ENCODE peak calls at places on chromosomes 12 and 14, in eight cellular contexts. B is WTC11, F is fibroblast of mammary gland, L is lower leg skin, A is nephron progenitor cell, Y is GM12864, D is HFF-Myc, J is RWPE1. Z is an unnamed sample.
A peak's percentile ranks its signal among the peaks of the same experiment; 100 is the strongest.

GRCh38 chr14:89813485-89814080 is 140.9 kb downstream of the EFCAB11 start:
- DNase-seq in D (no peak), J (peak; percentile 7), F (peak; percentile 16), B (peak; percentile 25), L (no peak), Y (no peak), A (peak; percentile 22), Z (no peak)

GRCh38 chr14:75515631-75515999 is 6.7 kb upstream of the BATF start:
- DNase-seq in F (peak; percentile 58), B (no peak), J (no peak), D (no peak), L (no peak), A (no peak), Y (no peak), Z (no peak)

GRCh38 chr12:3489057-3489456 is 1.9 kb upstream of the PRMT8 start:
- DNase-seq in L (no peak), D (no peak), A (no peak), B (no peak), Y (no peak), F (peak; percentile 50), J (peak; percentile 71), Z (no peak)

GRCh38 chr14:90758028-90758889 is 58.0 kb downstream of the TTC7B start:
- DNase-seq in A (peak; percentile 96), F (peak; percentile 91), Y (peak; percentile 73), J (peak; percentile 97), B (peak; percentile 94), D (peak; percentile 53), L (peak; percentile 97), Z (peak; percentile 98)

GRCh38 chr12:124094188-124094587 is 121.2 kb downstream of the ZNF664 start:
- DNase-seq in L (no peak), J (no peak), A (no peak), F (no peak), B (no peak), D (no peak), Y (no peak), Z (no peak)

GRCh38 chr12:91023326-91024004 is 18.7 kb upstream of the EPYC start:
- DNase-seq in A (no peak), B (no peak), D (peak; percentile 63), L (no peak), J (peak; percentile 9), F (peak; percentile 80), Y (no peak), Z (no peak)

GRCh38 chr12:57473886-57474285 is 5.8 kb downstream of the ARHGAP9 start:
- DNase-seq in D (no peak), A (no peak), B (no peak), L (no peak), J (no peak), F (no peak), Y (no peak), Z (no peak)

GRCh38 chr12:6963016-6963731 is 7.3 kb downstream of the PHB2 start:
- DNase-seq in Y (no peak), A (no peak), F (no peak), L (peak; percentile 93), B (peak; percentile 83), J (peak; percentile 88), D (no peak), Z (no peak)

GRCh38 chr14:23183076-23183475 is 384 bp downstream of the SLC7A8 start:
- DNase-seq in D (no peak), Y (no peak), F (no peak), L (no peak), B (no peak), J (no peak), A (no peak), Z (no peak)

DNA sequence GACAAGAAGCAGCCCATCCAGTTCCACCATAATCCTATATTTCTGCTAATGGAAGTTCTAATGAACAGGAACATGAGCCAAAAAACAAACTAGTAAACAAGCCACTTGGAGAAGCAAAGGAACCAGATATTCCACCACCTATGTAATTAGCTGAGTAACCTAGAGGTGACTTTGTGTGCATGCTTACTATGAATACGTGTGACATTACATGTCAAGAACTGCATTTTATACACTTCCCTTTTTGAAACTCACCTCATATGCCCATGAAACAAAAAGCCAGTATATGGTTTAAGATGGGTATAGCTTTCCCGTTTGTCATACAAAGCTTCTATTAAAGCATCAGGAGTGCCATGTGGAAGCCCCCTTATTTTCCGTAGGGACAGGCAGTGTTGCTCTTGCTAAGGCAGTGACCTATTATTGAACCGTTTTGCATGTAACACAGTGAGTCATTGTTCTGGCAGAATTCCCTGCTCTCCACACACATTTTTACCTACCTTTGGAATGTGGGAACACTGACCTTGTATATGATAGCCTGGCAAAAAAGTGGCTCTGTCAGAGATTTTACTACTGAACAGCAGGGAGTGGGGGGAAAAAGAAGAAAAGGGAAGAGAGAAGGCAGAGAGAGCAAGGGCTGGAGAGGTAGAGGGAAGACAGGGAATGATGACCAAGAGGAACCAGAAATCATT is 34.8 kb upstream of the FRMD6 start:
- DNase-seq in L (no peak), B (no peak), D (peak; percentile 95), Y (no peak), J (peak; percentile 81), A (no peak), F (peak; percentile 90), Z (no peak)
- TF ChIP-seq CTCF in L (no peak), B (no peak), D (no peak), Y (no peak), J (no peak), A (no peak), F (no peak), Z (no peak)

DNA sequence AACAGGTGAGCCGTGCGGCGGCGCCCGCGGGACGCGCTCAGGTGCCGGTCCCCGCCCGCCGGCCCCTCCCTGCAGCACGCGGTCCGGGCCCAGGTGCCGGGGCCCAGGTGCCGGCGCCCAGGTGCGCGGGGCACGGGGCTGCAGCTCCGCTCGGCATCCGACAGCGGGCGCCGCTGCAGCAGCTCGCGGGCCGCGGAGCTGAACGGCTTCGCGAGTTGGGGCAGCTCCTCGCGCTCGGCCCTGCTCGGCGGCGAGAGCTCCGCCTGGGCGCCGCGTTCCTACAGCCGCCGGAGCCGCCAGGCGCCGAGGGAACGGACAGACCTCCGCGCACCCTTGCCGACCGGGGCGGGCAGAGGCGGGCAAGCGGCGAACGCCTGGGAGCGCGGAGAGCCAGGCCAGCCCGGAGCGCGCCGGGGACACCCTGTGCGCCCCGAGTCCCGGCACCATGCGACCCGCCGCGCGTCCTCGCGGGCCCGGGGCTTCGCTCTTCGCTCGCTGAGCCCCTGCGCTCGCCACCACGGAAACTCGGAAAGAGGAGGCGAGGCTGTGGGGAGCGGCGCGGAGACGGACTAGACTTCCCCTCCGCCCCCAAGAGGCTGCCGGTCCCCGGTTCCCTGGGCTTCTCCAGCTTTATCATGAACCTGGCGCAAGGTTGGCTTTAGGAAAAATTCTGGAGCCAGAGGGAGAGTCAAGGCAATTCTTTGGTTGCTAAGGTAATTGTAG is at the start of gene RGS6:
- DNase-seq in Y (no peak), B (peak; percentile 82), D (no peak), L (no peak), J (peak; percentile 35), F (no peak), A (peak; percentile 65), Z (no peak)
- TF ChIP-seq CTCF in Y (peak; percentile 63), B (no peak), D (no peak), L (no peak), J (peak; percentile 14), F (no peak), A (no peak), Z (no peak)

GRCh38 chr12:14930299-14930698 is 8.0 kb downstream of the ERP27 start:
- DNase-seq in D (no peak), L (no peak), Y (no peak), A (no peak), F (no peak), J (no peak), B (no peak), Z (no peak)
- TF ChIP-seq CTCF in D (no peak), L (no peak), Y (no peak), A (no peak), F (no peak), J (no peak), B (no peak), Z (peak; percentile 68)

GRCh38 chr12:27566159-27566558 is 42.2 kb downstream of the PPFIBP1 start:
- DNase-seq in B (no peak), D (no peak), Y (no peak), J (no peak), A (no peak), L (no peak), F (no peak), Z (no peak)
- TF ChIP-seq CTCF in B (no peak), D (no peak), Y (no peak), J (no peak), A (no peak), L (no peak), F (no peak), Z (peak; percentile 22)

DNA sequence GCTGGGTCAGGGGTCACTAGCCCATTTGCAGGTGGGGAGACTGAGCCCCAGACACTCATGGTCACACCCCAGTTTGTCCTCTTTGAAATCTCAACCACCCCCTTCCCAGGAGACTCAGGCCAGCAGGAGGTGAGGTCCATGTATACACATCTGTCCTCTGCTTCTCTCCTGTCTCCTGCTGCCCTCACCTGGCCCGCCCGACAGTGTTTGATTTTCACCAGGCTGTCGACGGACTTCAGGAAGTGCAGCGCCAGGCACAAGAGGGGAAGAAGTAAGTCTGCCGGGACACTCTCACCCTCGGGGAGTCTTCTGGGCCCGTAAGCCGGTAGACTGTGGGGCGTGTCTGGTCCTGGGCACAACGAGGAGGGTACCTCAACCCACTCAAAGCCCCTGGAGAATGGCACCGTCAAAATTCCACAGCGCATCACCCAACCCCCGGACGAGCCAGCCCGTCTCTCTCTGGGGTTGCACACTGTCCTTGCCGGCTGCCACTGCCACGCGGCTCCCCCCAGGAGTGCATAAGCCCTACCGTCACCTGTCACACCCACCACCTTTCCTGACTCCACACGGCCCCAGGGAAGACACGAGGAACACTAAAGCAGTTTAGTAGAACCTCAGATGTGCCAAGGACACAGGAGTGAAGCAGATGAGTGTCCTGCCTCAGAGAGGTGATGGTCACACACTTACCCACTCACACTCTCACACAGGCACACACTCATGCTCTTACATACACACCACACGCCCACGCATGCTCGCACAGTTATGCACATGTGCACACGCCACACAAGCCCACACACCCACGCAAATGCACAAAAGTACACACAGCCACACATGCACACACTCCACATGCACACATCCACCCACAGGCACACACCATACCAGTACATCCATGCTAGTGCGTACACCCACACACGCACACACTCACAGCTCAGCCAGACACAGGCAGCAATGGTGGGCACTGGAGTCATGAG is 13.1 kb upstream of the SIVA1 start:
- DNase-seq in L (no peak), D (no peak), J (no peak), B (no peak), Y (peak; percentile 16), A (no peak), F (no peak), Z (no peak)
- TF ChIP-seq CTCF in L (no peak), D (no peak), J (no peak), B (no peak), Y (no peak), A (no peak), F (no peak), Z (no peak)